ENCODE peak calls at places on chromosomes 11 and 22, in ten cellular contexts. W is HTR-8/SVneo; D is MCF 10A; N is naive thymus-derived CD4-positive, alpha-beta T cell; J is activated T-helper 1 cell treated with Interleukin-2 at 50 U/mL for 16 hours; F is glutamatergic neuron; E is activated CD4-positive, alpha-beta T cell treated with anti-CD3 and anti-CD28 coated beads, Interleukin-2, amount 50 U/mL, for 24 hours; S is AG04450; K is KG1; T is T-helper 1 cell. A is an unnamed sample.
A peak's percentile ranks its signal among the peaks of the same experiment; 100 is the strongest.

GRCh38 chr11:66113132-66113856 is 43.2 kb downstream of the PACS1 start:
- DNase-seq in W (peak; percentile 73), D (peak; percentile 83), N (no peak), J (no peak), F (no peak), E (no peak), S (no peak), K (no peak), T (no peak), A (peak; percentile 9)

GRCh38 chr11:102527701-102528100 is 2.8 kb downstream of the MMP7 start:
- DNase-seq in W (no peak), D (no peak), N (no peak), J (no peak), F (no peak), E (no peak), S (no peak), K (no peak), T (no peak), A (no peak)

GRCh38 chr11:36469063-36469462 is 41.0 kb downstream of the TRAF6 start:
- DNase-seq in W (no peak), D (peak; percentile 14), N (no peak), J (no peak), F (peak; percentile 55), E (no peak), S (no peak), K (no peak), T (peak; percentile 21), A (no peak)

GRCh38 chr11:119863811-119864601 is 135.0 kb upstream of the NECTIN1 start:
- DNase-seq in W (no peak), D (no peak), N (no peak), J (no peak), F (peak; percentile 59), E (no peak), S (no peak), K (no peak), T (no peak), A (no peak)

GRCh38 chr11:128874406-128874805 is 7.3 kb upstream of the KCNJ1 start:
- DNase-seq in W (no peak), D (no peak), N (no peak), J (no peak), F (no peak), E (no peak), S (no peak), K (no peak), T (no peak), A (no peak)

GRCh38 chr22:24285245-24285644 is 14.6 kb downstream of the SPECC1L start:
- DNase-seq in W (no peak), D (no peak), N (no peak), J (no peak), F (no peak), E (peak; percentile 27), S (no peak), K (no peak), T (peak; percentile 50), A (no peak)

GRCh38 chr11:11965192-11965591 is 43.2 kb downstream of the DKK3 start:
- DNase-seq in W (no peak), D (no peak), N (no peak), J (no peak), F (no peak), E (no peak), S (no peak), K (no peak), T (no peak), A (no peak)

GRCh38 chr11:75346296-75346695 is 5.2 kb downstream of the ARRB1 start:
- DNase-seq in W (no peak), D (no peak), N (no peak), J (no peak), F (no peak), E (no peak), S (no peak), K (no peak), T (no peak), A (no peak)

GRCh38 chr11:57648791-57649735 is 649 bp downstream of the YPEL4 start:
- DNase-seq in W (no peak), D (no peak), N (peak; percentile 21), J (no peak), F (peak; percentile 63), E (no peak), S (no peak), K (no peak), T (no peak), A (peak; percentile 23)

GRCh38 chr11:127006311-127006710 is 5.7 kb upstream of the KIRREL3 start:
- DNase-seq in W (no peak), D (no peak), N (no peak), J (no peak), F (no peak), E (no peak), S (no peak), K (no peak), T (no peak), A (no peak)

GRCh38 chr11:34271727-34272126 is 86.1 kb downstream of the ABTB2 start:
- DNase-seq in W (no peak), D (no peak), N (no peak), J (no peak), F (no peak), E (no peak), S (no peak), K (no peak), T (no peak), A (no peak)

GRCh38 chr11:69194396-69194795 is 38.7 kb downstream of the SMIM38 start:
- DNase-seq in W (no peak), D (no peak), N (no peak), J (no peak), F (no peak), E (no peak), S (no peak), K (no peak), T (no peak), A (no peak)

GRCh38 chr11:68312780-68313573 is 586 bp downstream of the LRP5 start:
- DNase-seq in W (no peak), D (peak; percentile 35), N (peak; percentile 36), J (no peak), F (no peak), E (no peak), S (no peak), K (no peak), T (no peak), A (no peak)

GRCh38 chr11:72776844-72777754 is 16.7 kb downstream of the STARD10 start:
- DNase-seq in W (no peak), D (no peak), N (no peak), J (no peak), F (no peak), E (no peak), S (no peak), K (no peak), T (no peak), A (no peak)

GRCh38 chr11:1568451-1568911 is 3.6 kb downstream of the DUSP8 start:
- DNase-seq in W (no peak), D (no peak), N (no peak), J (no peak), F (peak; percentile 39), E (no peak), S (no peak), K (no peak), T (no peak), A (no peak)

GRCh38 chr11:2564588-2565440 is 120.0 kb downstream of the KCNQ1 start:
- DNase-seq in W (no peak), D (no peak), N (no peak), J (no peak), F (peak; percentile 9), E (no peak), S (no peak), K (no peak), T (no peak), A (no peak)

GRCh38 chr11:45933131-45933821 is 10.8 kb downstream of the LARGE2 start:
- DNase-seq in W (no peak), D (peak; percentile 9), N (no peak), J (no peak), F (no peak), E (no peak), S (peak; percentile 8), K (no peak), T (no peak), A (no peak)

GRCh38 chr11:95850137-95850536 is 59.8 kb downstream of the CEP57 start:
- DNase-seq in W (no peak), D (no peak), N (no peak), J (no peak), F (no peak), E (no peak), S (no peak), K (no peak), T (no peak), A (no peak)

GRCh38 chr22:50434849-50435700 is 39.8 kb downstream of the SBF1 start:
- DNase-seq in W (no peak), D (no peak), N (no peak), J (no peak), F (no peak), E (no peak), S (no peak), K (no peak), T (no peak), A (no peak)

GRCh38 chr11:61950035-61950547 is at the start of gene BEST1:
- DNase-seq in W (no peak), D (no peak), N (no peak), J (no peak), F (no peak), E (no peak), S (no peak), K (no peak), T (no peak), A (no peak)

GRCh38 chr22:40368016-40368415 is 2.4 kb upstream of the SGSM3 start:
- DNase-seq in W (no peak), D (no peak), N (no peak), J (no peak), F (no peak), E (no peak), S (no peak), K (no peak), T (no peak), A (no peak)

GRCh38 chr11:96013459-96014213 is 89.7 kb upstream of the MTMR2 start:
- DNase-seq in W (no peak), D (no peak), N (peak; percentile 16), J (no peak), F (no peak), E (no peak), S (no peak), K (no peak), T (no peak), A (no peak)

GRCh38 chr11:6365659-6366058 is 24.6 kb upstream of the SMPD1 start:
- DNase-seq in W (no peak), D (no peak), N (no peak), J (no peak), F (no peak), E (no peak), S (no peak), K (no peak), T (no peak), A (no peak)

A was measured in Kasumi-1.